ENCODE peak calls at places on chromosomes 1 and 21, in six cellular contexts. K is PC-9, W is heart left ventricle, D is stomach, C is ovary, P is psoas muscle. X is an unnamed sample. For H3K27me3 and H3K4me1, the result is how much of the 10 kb centered on the place peaks cover.

GRCh38 chr1:171715813-171716251 is 26.0 kb downstream of the VAMP4 start:
- DNase-seq in K (no peak), W (no peak), D (no peak), C (no peak), P (no peak), X (no peak)

GRCh38 chr1:243850013-243850367 is at the start of gene AKT3:
- DNase-seq in K (no peak), W (peak), D (peak), C (no peak), P (no peak), X (no peak)

GRCh38 chr21:17441370-17441769 is 71.5 kb upstream of the CXADR start:
- DNase-seq in K (peak), W (no peak), D (peak), C (no peak), P (no peak), X (no peak)

GRCh38 chr1:117143856-117144255 is 22.3 kb upstream of the TRIM45 start:
- DNase-seq in K (no peak), W (no peak), D (no peak), C (no peak), P (no peak), X (no peak)

GRCh38 chr1:170808229-170808870 is 127.0 kb upstream of the MROH9 start:
- DNase-seq in K (no peak), W (no peak), D (no peak), C (no peak), P (no peak), X (no peak)

GRCh38 chr1:110060034-110060661 is 10.3 kb downstream of the ALX3 start:
- DNase-seq in K (peak), W (peak), D (peak), C (no peak), P (peak), X (peak)

GRCh38 chr1:71462247-71462646 is 381.4 kb upstream of the ZRANB2 start:
- DNase-seq in K (no peak), W (no peak), D (no peak), C (no peak), P (no peak), X (no peak)

GRCh38 chr1:168960595-168960994 is 145.9 kb upstream of the ATP1B1 start:
- DNase-seq in K (no peak), W (no peak), D (no peak), C (no peak), P (no peak), X (no peak)

GRCh38 chr1:159800177-159800935 is 1.8 kb upstream of the FCRL6 start:
- DNase-seq in K (no peak), W (no peak), D (no peak), C (no peak), P (no peak), X (no peak)

GRCh38 chr1:170594227-170594626 is 62.3 kb downstream of the GORAB start:
- DNase-seq in K (no peak), W (no peak), D (no peak), C (no peak), P (no peak), X (no peak)

GRCh38 chr1:206839857-206840256 is 25.6 kb upstream of the IL20 start:
- DNase-seq in K (no peak), W (no peak), D (no peak), C (no peak), P (no peak), X (no peak)

GRCh38 chr1:48697066-48697707 is 79.5 kb downstream of the BEND5 start:
- DNase-seq in K (peak), W (peak), D (peak), C (peak), P (peak), X (no peak)

GRCh38 chr1:109214695-109215623 is 1.2 kb downstream of the SARS1 start:
- DNase-seq in K (peak), W (no peak), D (peak), C (no peak), P (peak), X (no peak)

GRCh38 chr21:36973986-36974850 is 7.7 kb upstream of the HLCS start:
- DNase-seq in K (no peak), W (no peak), D (no peak), C (no peak), P (no peak), X (no peak)

GRCh38 chr1:153880962-153881361 is 41.8 kb downstream of the GATAD2B start:
- DNase-seq in K (peak), W (peak), D (peak), C (peak), P (peak), X (no peak)

GRCh38 chr1:51252366-51252765 is 16.3 kb downstream of the RNF11 start:
- DNase-seq in K (no peak), W (no peak), D (no peak), C (no peak), P (no peak), X (no peak)

GRCh38 chr1:89149229-89149628 is 23.3 kb upstream of the GBP2 start:
- DNase-seq in K (no peak), W (no peak), D (no peak), C (peak), P (no peak), X (no peak)

GRCh38 chr1:173153503-173153902 is 53.6 kb downstream of the TNFSF4 start:
- DNase-seq in K (no peak), W (no peak), D (no peak), C (no peak), P (no peak), X (no peak)

GRCh38 chr1:67646145-67647035 is 38.6 kb upstream of the GADD45A start:
- DNase-seq in K (peak), W (no peak), D (no peak), C (peak), P (peak), X (no peak)

GRCh38 chr1:53369034-53369750 is 41.3 kb upstream of the LRP8 start:
- DNase-seq in K (no peak), W (no peak), D (peak), C (peak), P (no peak), X (no peak)

GRCh38 chr1:103538226-103538625 is 12.7 kb downstream of the RNPC3 start:
- DNase-seq in K (no peak), W (no peak), D (no peak), C (no peak), P (no peak), X (no peak)

GRCh38 chr1:30718636-30719405 is 4.6 kb downstream of the MATN1 start:
- DNase-seq in K (peak), W (peak), D (peak), C (peak), P (peak), X (peak)

GRCh38 chr1:30718091-30718635 is 5.2 kb downstream of the MATN1 start:
- DNase-seq in K (peak), W (peak), D (peak), C (peak), P (peak), X (peak)

GRCh38 chr1:30720271-30721223 is 2.8 kb downstream of the MATN1 start:
- DNase-seq in K (no peak), W (peak), D (no peak), C (no peak), P (peak), X (no peak)

GRCh38 chr1:30721311-30722174 is 1.8 kb downstream of the MATN1 start:
- DNase-seq in K (no peak), W (peak), D (no peak), C (no peak), P (peak), X (no peak)

DNA sequence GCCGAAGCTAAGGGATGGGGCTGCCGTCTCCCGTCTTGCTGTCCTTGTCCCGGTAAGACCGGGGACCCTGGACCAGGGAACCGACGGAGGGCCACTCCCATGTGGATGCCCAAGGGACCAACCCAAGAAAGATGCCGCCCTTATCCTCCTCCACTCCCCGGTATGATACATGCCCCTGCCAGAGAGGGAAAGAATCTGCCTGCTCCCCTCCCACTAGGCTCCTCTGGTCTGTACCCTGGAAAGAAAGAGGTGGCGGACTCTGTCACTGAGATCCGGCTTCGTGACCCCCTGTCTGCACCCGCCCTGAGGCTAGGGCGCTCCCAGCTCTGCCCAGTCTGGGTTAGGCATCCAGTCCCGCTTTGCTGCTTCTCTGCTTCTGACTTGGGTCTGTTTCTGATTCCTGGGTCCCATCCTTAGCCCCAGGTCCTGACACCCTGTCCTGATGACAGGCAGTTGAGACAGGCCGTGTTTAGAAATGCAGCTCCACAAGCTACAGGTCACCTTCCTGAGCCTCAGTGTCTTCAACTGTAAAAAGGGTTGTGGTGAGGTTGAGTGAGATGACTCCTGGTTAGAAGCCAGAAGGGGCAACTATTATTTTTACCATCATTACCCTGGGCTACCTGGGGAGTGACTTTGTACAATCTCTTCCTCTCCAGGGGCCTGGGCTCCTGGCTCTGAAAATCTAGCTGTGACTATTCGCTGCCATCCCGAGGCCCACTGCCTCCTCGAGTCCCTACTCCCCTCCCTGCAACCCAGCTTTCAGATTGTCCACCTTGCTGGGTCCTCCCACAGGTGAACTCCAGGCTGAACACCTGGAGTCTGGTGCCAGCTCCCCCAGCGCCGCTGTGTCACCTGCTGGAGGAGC is 3.7 kb downstream of the MATN1 start:
- DNase-seq in K (peak), W (peak), D (no peak), C (peak), P (peak), X (no peak)
- H3K4me3 ChIP-seq in K (peak), W (peak), D (peak), C (peak), P (peak), X (peak)

GRCh38 chr1:231159963-231160761 is 1.7 kb upstream of the TRIM67 start:
- DNase-seq in K (no peak), W (no peak), D (no peak), C (no peak), P (no peak), X (no peak)
- H3K27me3 ChIP-seq in K (under half), W (under half), D (half or more), C (under half), P (half or more), X (under half)

GRCh38 chr21:34810786-34811185 is 142.0 kb downstream of the CLIC6 start:
- DNase-seq in K (no peak), W (no peak), D (no peak), C (no peak), P (no peak), X (no peak)

GRCh38 chr21:34807881-34808568 is 139.2 kb downstream of the CLIC6 start:
- DNase-seq in K (peak), W (no peak), D (peak), C (no peak), P (peak), X (peak)

GRCh38 chr21:34809822-34810221 is 141.0 kb downstream of the CLIC6 start:
- DNase-seq in K (no peak), W (no peak), D (no peak), C (no peak), P (no peak), X (no peak)

GRCh38 chr21:34807146-34807880 is 138.5 kb downstream of the CLIC6 start:
- DNase-seq in K (peak), W (no peak), D (no peak), C (no peak), P (no peak), X (peak)

GRCh38 chr21:34808569-34809204 is 139.9 kb downstream of the CLIC6 start:
- DNase-seq in K (no peak), W (no peak), D (no peak), C (no peak), P (no peak), X (no peak)
- H3K4me1 ChIP-seq in K (half or more), W (under half), D (half or more), C (under half), P (under half), X (half or more)

GRCh38 chr1:1334835-1335234 is 3.8 kb downstream of the TAS1R3 start:
- DNase-seq in K (no peak), W (no peak), D (no peak), C (no peak), P (no peak), X (no peak)

GRCh38 chr1:1331068-1331965 is at the start of gene TAS1R3:
- DNase-seq in K (no peak), W (no peak), D (peak), C (no peak), P (no peak), X (no peak)

GRCh38 chr1:1332031-1332755 is 1.1 kb downstream of the TAS1R3 start:
- DNase-seq in K (no peak), W (no peak), D (no peak), C (no peak), P (no peak), X (no peak)

GRCh38 chr1:1333551-1334241 is 2.6 kb downstream of the TAS1R3 start:
- DNase-seq in K (no peak), W (no peak), D (no peak), C (peak), P (peak), X (no peak)

DNA sequence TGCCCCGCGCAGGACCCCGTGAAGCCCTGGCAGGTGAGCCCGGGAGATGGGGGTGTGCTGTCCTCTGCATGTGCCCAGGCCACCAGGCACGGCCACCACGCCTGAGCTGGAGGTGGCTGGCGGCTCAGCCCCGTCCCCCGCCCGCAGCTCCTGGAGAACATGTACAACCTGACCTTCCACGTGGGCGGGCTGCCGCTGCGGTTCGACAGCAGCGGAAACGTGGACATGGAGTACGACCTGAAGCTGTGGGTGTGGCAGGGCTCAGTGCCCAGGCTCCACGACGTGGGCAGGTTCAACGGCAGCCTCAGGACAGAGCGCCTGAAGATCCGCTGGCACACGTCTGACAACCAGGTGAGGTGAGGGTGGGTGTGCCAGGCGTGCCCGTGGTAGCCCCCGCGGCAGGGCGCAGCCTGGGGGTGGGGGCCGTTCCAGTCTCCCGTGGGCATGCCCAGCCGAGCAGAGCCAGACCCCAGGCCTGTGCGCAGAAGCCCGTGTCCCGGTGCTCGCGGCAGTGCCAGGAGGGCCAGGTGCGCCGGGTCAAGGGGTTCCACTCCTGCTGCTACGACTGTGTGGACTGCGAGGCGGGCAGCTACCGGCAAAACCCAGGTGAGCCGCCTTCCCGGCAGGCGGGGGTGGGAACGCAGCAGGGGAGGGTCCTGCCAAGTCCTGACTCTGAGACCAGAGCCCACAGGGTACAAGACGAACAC is 1.8 kb downstream of the TAS1R3 start:
- DNase-seq in K (no peak), W (no peak), D (peak), C (no peak), P (no peak), X (no peak)
- H3K4me3 ChIP-seq in K (no peak), W (no peak), D (no peak), C (no peak), P (no peak), X (no peak)

X was measured in effector memory CD4-positive, alpha-beta T cell.